ENCODE peak calls at places on chromosome 14, in six cellular contexts. A, R, V, I, K and T are unnamed samples. For H3K4me1, the result is how much of the 10 kb centered on the place peaks cover.

GRCh38 chr14:102779574-102780315 is 2.5 kb downstream of the TRAF3 start:
- DNase-seq in V (no peak), A (no peak), K (no peak), I (no peak), R (no peak), T (no peak)

GRCh38 chr14:94121485-94121884 is 7.9 kb downstream of the IFI27L2 start:
- DNase-seq in K (no peak), V (no peak), A (no peak), R (no peak), I (peak), T (no peak)

GRCh38 chr14:36383674-36384421 is 63.4 kb upstream of the MBIP start:
- DNase-seq in A (no peak), R (no peak), I (peak), V (no peak), K (no peak), T (no peak)

GRCh38 chr14:64438181-64438839 is 27.0 kb upstream of the AKAP5 start:
- DNase-seq in I (no peak), K (peak), R (peak), A (peak), V (peak), T (no peak)

GRCh38 chr14:33249361-33249760 is 310.7 kb downstream of the NPAS3 start:
- DNase-seq in V (no peak), I (no peak), R (no peak), A (no peak), K (no peak), T (no peak)

GRCh38 chr14:49950275-49951250 is 57.7 kb downstream of the ARF6 start:
- DNase-seq in A (peak), K (peak), R (no peak), V (no peak), I (no peak), T (no peak)

GRCh38 chr14:73255005-73255400 is 17.7 kb downstream of the PAPLN start:
- DNase-seq in R (no peak), I (peak), A (no peak), K (no peak), V (no peak), T (no peak)

GRCh38 chr14:51396222-51396815 is 156.3 kb downstream of the TMX1 start:
- DNase-seq in K (peak), I (no peak), A (no peak), V (peak), R (peak), T (no peak)

GRCh38 chr14:103367995-103368394 is 17.2 kb upstream of the MARK3 start:
- DNase-seq in A (no peak), R (no peak), I (no peak), V (no peak), K (no peak), T (no peak)

GRCh38 chr14:61290686-61291085 is 9.5 kb upstream of the TMEM30B start:
- DNase-seq in A (no peak), K (no peak), V (no peak), I (no peak), R (no peak), T (no peak)

GRCh38 chr14:75604979-75605825 is 26.8 kb downstream of the FLVCR2 start:
- DNase-seq in I (no peak), V (no peak), K (no peak), R (peak), A (no peak), T (no peak)

GRCh38 chr14:51305761-51306160 is 65.7 kb downstream of the TMX1 start:
- DNase-seq in K (no peak), A (no peak), I (no peak), R (no peak), V (no peak), T (no peak)

GRCh38 chr14:104091061-104091926 is 5.8 kb downstream of the ASPG start:
- DNase-seq in V (no peak), R (no peak), I (no peak), K (no peak), A (no peak), T (no peak)

GRCh38 chr14:103707329-103708263 is 7.7 kb downstream of the XRCC3 start:
- DNase-seq in V (no peak), R (no peak), A (no peak), I (no peak), K (no peak), T (no peak)

GRCh38 chr14:32013083-32013482 is 64.0 kb upstream of the ARHGAP5 start:
- DNase-seq in I (no peak), R (no peak), A (no peak), K (no peak), V (peak), T (no peak)

GRCh38 chr14:61925732-61926445 is 163.7 kb downstream of the SNAPC1 start:
- DNase-seq in K (no peak), V (no peak), A (no peak), I (no peak), R (peak), T (no peak)

GRCh38 chr14:92511472-92512247 is 1.9 kb upstream of the RIN3 start:
- DNase-seq in V (peak), I (no peak), A (peak), R (peak), K (peak), T (no peak)

GRCh38 chr14:35347323-35348043 is 55.3 kb downstream of the PSMA6 start:
- DNase-seq in K (no peak), V (no peak), I (no peak), R (no peak), A (no peak), T (no peak)

GRCh38 chr14:104181761-104182530 is 43.6 kb downstream of the KIF26A start:
- DNase-seq in V (no peak), K (peak), R (no peak), A (peak), I (no peak), T (no peak)

GRCh38 chr14:91872517-91873470 is 5.5 kb upstream of the TC2N start:
- DNase-seq in I (peak), R (peak), V (peak), K (peak), A (no peak), T (no peak)

GRCh38 chr14:54177861-54178591 is 218.8 kb upstream of the CDKN3 start:
- DNase-seq in I (no peak), R (no peak), K (peak), A (no peak), V (no peak), T (no peak)

GRCh38 chr14:33516898-33517436 is 433.9 kb downstream of the EGLN3 start:
- DNase-seq in V (no peak), A (no peak), K (no peak), I (no peak), R (no peak), T (no peak)

GRCh38 chr14:72451081-72451972 is 442.6 kb downstream of the DPF3 start:
- DNase-seq in I (no peak), K (no peak), R (peak), A (no peak), V (no peak), T (no peak)

GRCh38 chr14:31395119-31395518 is 25.2 kb downstream of the HEATR5A start:
- DNase-seq in V (no peak), K (no peak), R (no peak), A (no peak), I (no peak), T (no peak)

GRCh38 chr14:85188836-85189235 is 341.1 kb upstream of the FLRT2 start:
- DNase-seq in V (no peak), A (no peak), I (no peak), R (no peak), K (no peak), T (no peak)

GRCh38 chr14:98956616-98957015 is 315.4 kb downstream of the BCL11B start:
- DNase-seq in I (no peak), A (no peak), K (no peak), V (no peak), R (no peak), T (no peak)

GRCh38 chr14:54881235-54881760 is 21.3 kb downstream of the GCH1 start:
- DNase-seq in I (no peak), A (no peak), V (no peak), K (no peak), R (peak), T (no peak)

GRCh38 chr14:71586131-71586893 is 345.9 kb upstream of the RGS6 start:
- DNase-seq in K (no peak), V (no peak), A (no peak), I (peak), R (peak), T (no peak)

GRCh38 chr14:101074124-101075024 is 170.9 kb upstream of the RTL1 start:
- DNase-seq in V (no peak), I (no peak), R (no peak), A (no peak), K (no peak), T (no peak)

DNA sequence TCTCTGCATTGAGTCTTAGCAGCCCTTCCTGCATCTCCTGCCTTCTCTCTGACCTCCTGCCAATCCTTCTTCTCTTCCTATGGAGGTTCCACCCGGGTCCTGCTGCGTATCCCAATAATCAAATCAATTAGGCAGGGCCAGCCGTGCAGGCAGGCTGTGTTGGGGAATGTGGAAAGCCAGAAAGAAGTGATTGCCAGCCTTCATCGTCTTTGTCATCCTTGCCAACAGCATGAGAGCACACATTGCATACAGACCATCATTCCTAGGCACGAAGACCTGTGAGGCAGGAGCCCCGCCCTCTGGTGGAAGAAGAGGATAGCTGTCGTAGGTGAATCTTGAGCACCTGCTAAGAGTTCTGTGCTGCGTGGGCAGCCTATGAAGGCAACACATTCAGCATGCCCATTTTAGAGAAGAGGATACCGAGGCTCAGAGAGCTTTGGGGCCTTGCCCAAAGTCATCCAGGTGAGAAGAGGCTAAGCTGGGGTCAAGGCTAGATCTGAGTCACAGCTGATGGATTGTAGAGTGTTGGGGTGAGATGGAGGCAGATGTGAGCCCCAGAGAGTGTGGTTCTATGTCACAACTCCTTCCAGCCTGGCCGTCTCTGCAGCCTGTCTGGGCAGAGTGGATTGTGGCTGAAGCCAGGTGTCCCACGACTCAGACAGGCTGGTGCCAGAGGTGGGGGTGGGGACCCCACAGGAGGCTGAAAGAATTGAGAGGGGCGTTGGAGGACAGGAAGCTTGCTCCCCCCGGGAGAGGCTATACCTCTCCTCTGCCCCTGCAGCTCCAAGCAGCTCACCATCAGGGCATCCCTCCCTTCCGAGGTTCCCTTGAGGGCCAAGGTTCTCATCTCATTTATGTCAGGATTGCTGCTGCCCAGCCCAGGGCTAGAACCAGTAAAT is 12.7 kb downstream of the C14orf132 start:
- DNase-seq in R (no peak), V (peak), I (no peak), K (peak), A (peak), T (no peak)
- TF ChIP-seq CTCF in R (no peak), V (peak), I (no peak), K (peak), A (peak), T (no peak)

GRCh38 chr14:96799489-96800056 is 2.4 kb downstream of the VRK1 start:
- DNase-seq in I (no peak), R (no peak), A (no peak), K (no peak), V (no peak), T (no peak)
- H3K4me3 ChIP-seq in I (no peak), R (no peak), A (no peak), K (peak), V (no peak), T (no peak)

GRCh38 chr14:68271996-68272395 is 452.4 kb downstream of the RAD51B start:
- DNase-seq in R (no peak), V (no peak), I (no peak), K (no peak), A (no peak), T (no peak)
- H3K4me1 ChIP-seq in R (under half), V (under half), I (under half), K (under half), A (under half), T (under half)

DNA sequence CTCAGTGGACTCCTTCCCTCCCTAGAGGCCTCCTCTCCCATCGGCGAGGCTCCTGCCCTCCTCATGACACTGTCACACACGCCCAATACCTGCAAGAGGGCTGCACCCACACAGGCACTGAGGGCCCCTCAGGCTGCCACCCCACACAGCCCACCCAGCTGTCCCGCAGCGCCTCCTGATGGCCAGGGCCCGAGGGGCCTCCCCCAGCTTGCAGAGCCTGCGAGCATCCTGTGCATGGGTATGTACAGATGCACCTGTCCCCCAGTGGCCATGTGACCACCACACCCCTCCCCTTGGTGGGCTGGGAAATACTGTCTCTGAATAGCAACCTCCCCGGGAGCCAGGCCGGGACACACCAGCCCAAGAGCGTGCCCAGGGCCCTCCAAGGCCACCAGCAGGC is 19.0 kb upstream of the NUDT14 start:
- DNase-seq in I (no peak), V (no peak), A (no peak), K (no peak), R (no peak), T (no peak)
- TF ChIP-seq CTCF in I (no peak), V (no peak), A (peak), K (peak), R (no peak), T (no peak)